ENCODE peak calls at places on chromosomes 1 and 21, in five cellular contexts. One of them, this sample, is unnamed.
A peak's percentile ranks its signal among the peaks of the same experiment; 100 is the strongest.

GRCh38 chr1:229148041-229148671 is 122.8 kb upstream of the RAB4A start:
- DNase-seq in IMR-90: no peak
- DNase-seq in H9: peak; percentile 74
- DNase-seq in H1: peak; percentile 15
- DNase-seq in neuronal stem cell: no peak
- DNase-seq in this sample: peak; percentile 40

GRCh38 chr1:163747855-163748254 is 426.1 kb downstream of the NUF2 start:
- DNase-seq in IMR-90: no peak
- DNase-seq in H9: no peak
- DNase-seq in H1: no peak
- DNase-seq in neuronal stem cell: no peak
- DNase-seq in this sample: no peak

GRCh38 chr1:163115887-163116286 is 46.7 kb downstream of the RGS4 start:
- DNase-seq in IMR-90: no peak
- DNase-seq in H9: no peak
- DNase-seq in H1: no peak
- DNase-seq in neuronal stem cell: no peak
- DNase-seq in this sample: no peak

GRCh38 chr1:78145105-78145580 is 99.4 kb downstream of the GIPC2 start:
- DNase-seq in IMR-90: peak; percentile 82
- DNase-seq in H9: peak; percentile 47
- DNase-seq in H1: no peak
- DNase-seq in neuronal stem cell: peak; percentile 43
- DNase-seq in this sample: peak; percentile 65

GRCh38 chr1:73824065-73824464 is 373.9 kb downstream of the LRRIQ3 start:
- DNase-seq in IMR-90: no peak
- DNase-seq in H9: no peak
- DNase-seq in H1: no peak
- DNase-seq in neuronal stem cell: no peak
- DNase-seq in this sample: no peak

GRCh38 chr1:52127181-52128175 is 14.4 kb upstream of the ZFYVE9 start:
- DNase-seq in IMR-90: peak; percentile 77
- DNase-seq in H9: no peak
- DNase-seq in H1: no peak
- DNase-seq in neuronal stem cell: no peak
- DNase-seq in this sample: peak; percentile 68

GRCh38 chr1:161790587-161791317 is 24.6 kb downstream of the ATF6 start:
- DNase-seq in IMR-90: no peak
- DNase-seq in H9: no peak
- DNase-seq in H1: no peak
- DNase-seq in neuronal stem cell: no peak
- DNase-seq in this sample: no peak

GRCh38 chr1:68322837-68323687 is 90.7 kb upstream of the WLS start:
- DNase-seq in IMR-90: peak; percentile 47
- DNase-seq in H9: no peak
- DNase-seq in H1: no peak
- DNase-seq in neuronal stem cell: no peak
- DNase-seq in this sample: peak; percentile 84

GRCh38 chr21:38675450-38675849 is 130.3 kb upstream of the ETS2 start:
- DNase-seq in IMR-90: no peak
- DNase-seq in H9: no peak
- DNase-seq in H1: no peak
- DNase-seq in neuronal stem cell: no peak
- DNase-seq in this sample: no peak

GRCh38 chr1:181086926-181087325 is 1.6 kb upstream of the IER5 start:
- DNase-seq in IMR-90: peak; percentile 80
- DNase-seq in H9: no peak
- DNase-seq in H1: no peak
- DNase-seq in neuronal stem cell: no peak
- DNase-seq in this sample: no peak

GRCh38 chr1:239987103-239987745 is 104.5 kb upstream of the FMN2 start:
- DNase-seq in IMR-90: peak; percentile 55
- DNase-seq in H9: no peak
- DNase-seq in H1: no peak
- DNase-seq in neuronal stem cell: no peak
- DNase-seq in this sample: peak; percentile 45

GRCh38 chr1:200535605-200536004 is 84.9 kb downstream of the KIF14 start:
- DNase-seq in IMR-90: no peak
- DNase-seq in H9: peak; percentile 49
- DNase-seq in H1: no peak
- DNase-seq in neuronal stem cell: no peak
- DNase-seq in this sample: no peak

GRCh38 chr1:172969611-172970010 is 81.1 kb downstream of the TNFSF18 start:
- DNase-seq in IMR-90: peak; percentile 84
- DNase-seq in H9: no peak
- DNase-seq in H1: no peak
- DNase-seq in neuronal stem cell: no peak
- DNase-seq in this sample: peak; percentile 83

GRCh38 chr1:186754542-186755150 is 74.1 kb upstream of the PLA2G4A start:
- DNase-seq in IMR-90: no peak
- DNase-seq in H9: no peak
- DNase-seq in H1: no peak
- DNase-seq in neuronal stem cell: no peak
- DNase-seq in this sample: peak; percentile 73

GRCh38 chr21:37711294-37711844 is 204.9 kb downstream of the KCNJ6 start:
- DNase-seq in IMR-90: no peak
- DNase-seq in H9: no peak
- DNase-seq in H1: no peak
- DNase-seq in neuronal stem cell: no peak
- DNase-seq in this sample: peak; percentile 66

GRCh38 chr1:5563861-5564577 is 428.2 kb downstream of the NPHP4 start:
- DNase-seq in IMR-90: no peak
- DNase-seq in H9: no peak
- DNase-seq in H1: no peak
- DNase-seq in neuronal stem cell: no peak
- DNase-seq in this sample: no peak

GRCh38 chr21:35102488-35103407 is 53.6 kb upstream of the RUNX1 start:
- DNase-seq in IMR-90: peak; percentile 33
- DNase-seq in H9: no peak
- DNase-seq in H1: no peak
- DNase-seq in neuronal stem cell: no peak
- DNase-seq in this sample: peak; percentile 75

GRCh38 chr1:43885311-43885801 is 48.2 kb upstream of the ARTN start:
- DNase-seq in IMR-90: no peak
- DNase-seq in H9: peak; percentile 85
- DNase-seq in H1: no peak
- DNase-seq in neuronal stem cell: peak; percentile 6
- DNase-seq in this sample: peak; percentile 19

GRCh38 chr1:54245501-54245900 is 45.5 kb downstream of the MRPL37 start:
- DNase-seq in IMR-90: no peak
- DNase-seq in H9: no peak
- DNase-seq in H1: no peak
- DNase-seq in neuronal stem cell: no peak
- DNase-seq in this sample: no peak

GRCh38 chr1:205075642-205076155 is 8.6 kb downstream of the TMEM81 start:
- DNase-seq in IMR-90: no peak
- DNase-seq in H9: no peak
- DNase-seq in H1: no peak
- DNase-seq in neuronal stem cell: no peak
- DNase-seq in this sample: no peak

GRCh38 chr1:227901906-227902640 is 45.7 kb downstream of the WNT9A start:
- DNase-seq in IMR-90: peak; percentile 11
- DNase-seq in H9: no peak
- DNase-seq in H1: no peak
- DNase-seq in neuronal stem cell: no peak
- DNase-seq in this sample: peak; percentile 37

GRCh38 chr1:197042676-197043341 is 24.3 kb downstream of the F13B start:
- DNase-seq in IMR-90: no peak
- DNase-seq in H9: no peak
- DNase-seq in H1: no peak
- DNase-seq in neuronal stem cell: no peak
- DNase-seq in this sample: no peak

GRCh38 chr1:4527819-4528218 is 126.6 kb upstream of the AJAP1 start:
- DNase-seq in IMR-90: no peak
- DNase-seq in H9: no peak
- DNase-seq in H1: no peak
- DNase-seq in neuronal stem cell: no peak
- DNase-seq in this sample: no peak

GRCh38 chr21:46518983-46519583 is 60.4 kb downstream of the DIP2A start:
- DNase-seq in IMR-90: peak; percentile 27
- DNase-seq in H9: no peak
- DNase-seq in H1: no peak
- DNase-seq in neuronal stem cell: no peak
- DNase-seq in this sample: peak; percentile 17

GRCh38 chr1:20093940-20094391 is 24.0 kb downstream of the PLA2G5 start:
- DNase-seq in IMR-90: no peak
- DNase-seq in H9: no peak
- DNase-seq in H1: no peak
- DNase-seq in neuronal stem cell: no peak
- DNase-seq in this sample: no peak

GRCh38 chr1:78281580-78281979 is 209.2 kb upstream of the PTGFR start:
- DNase-seq in IMR-90: no peak
- DNase-seq in H9: no peak
- DNase-seq in H1: no peak
- DNase-seq in neuronal stem cell: no peak
- DNase-seq in this sample: no peak

GRCh38 chr1:150987928-150988327 is 5.8 kb downstream of the ANXA9 start:
- DNase-seq in IMR-90: no peak
- DNase-seq in H9: no peak
- DNase-seq in H1: no peak
- DNase-seq in neuronal stem cell: no peak
- DNase-seq in this sample: no peak

GRCh38 chr1:35717911-35718476 is 690 bp downstream of the C1orf216 start:
- DNase-seq in IMR-90: peak; percentile 63
- DNase-seq in H9: peak; percentile 56
- DNase-seq in H1: no peak
- DNase-seq in neuronal stem cell: no peak
- DNase-seq in this sample: peak; percentile 84
- H3K14ac ChIP-seq in IMR-90: peak overlapping the region; percentile 93
- H3K14ac ChIP-seq in H9: no peak overlapping the region
- H3K14ac ChIP-seq in H1: no peak overlapping the region
- H3K14ac ChIP-seq in neuronal stem cell: peak overlapping the region; percentile 10
- H3K14ac ChIP-seq in this sample: no peak overlapping the region

GRCh38 chr1:94670273-94670672 is 128.7 kb upstream of the F3 start:
- DNase-seq in IMR-90: peak; percentile 34
- DNase-seq in H9: no peak
- DNase-seq in H1: no peak
- DNase-seq in neuronal stem cell: no peak
- DNase-seq in this sample: peak; percentile 34
- H3K14ac ChIP-seq in IMR-90: peak overlapping the region; percentile 98
- H3K14ac ChIP-seq in H9: no peak overlapping the region
- H3K14ac ChIP-seq in H1: no peak overlapping the region
- H3K14ac ChIP-seq in neuronal stem cell: no peak overlapping the region
- H3K14ac ChIP-seq in this sample: no peak overlapping the region

GRCh38 chr1:179025125-179025974 is at the start of gene FAM20B:
- DNase-seq in IMR-90: peak; percentile 88
- DNase-seq in H9: peak; percentile 96
- DNase-seq in H1: peak; percentile 82
- DNase-seq in neuronal stem cell: peak; percentile 89
- DNase-seq in this sample: peak; percentile 93
- H3K14ac ChIP-seq in IMR-90: peak within 1 kb of the TSS; percentile 85
- H3K14ac ChIP-seq in H9: peak within 1 kb of the TSS; percentile 82
- H3K14ac ChIP-seq in H1: no peak within 1 kb of the TSS
- H3K14ac ChIP-seq in neuronal stem cell: no peak within 1 kb of the TSS
- H3K14ac ChIP-seq in this sample: peak within 1 kb of the TSS; percentile 7

GRCh38 chr1:234973426-234974250 is 155.0 kb downstream of the TOMM20 start:
- DNase-seq in IMR-90: no peak
- DNase-seq in H9: no peak
- DNase-seq in H1: no peak
- DNase-seq in neuronal stem cell: no peak
- DNase-seq in this sample: no peak

GRCh38 chr1:234976880-234977680 is 151.6 kb downstream of the TOMM20 start:
- DNase-seq in IMR-90: no peak
- DNase-seq in H9: no peak
- DNase-seq in H1: no peak
- DNase-seq in neuronal stem cell: no peak
- DNase-seq in this sample: no peak

GRCh38 chr1:234977891-234978396 is 150.7 kb downstream of the TOMM20 start:
- DNase-seq in IMR-90: no peak
- DNase-seq in H9: no peak
- DNase-seq in H1: no peak
- DNase-seq in neuronal stem cell: no peak
- DNase-seq in this sample: no peak

GRCh38 chr1:234975941-234976871 is 152.4 kb downstream of the TOMM20 start:
- DNase-seq in IMR-90: no peak
- DNase-seq in H9: no peak
- DNase-seq in H1: no peak
- DNase-seq in neuronal stem cell: no peak
- DNase-seq in this sample: no peak

DNA sequence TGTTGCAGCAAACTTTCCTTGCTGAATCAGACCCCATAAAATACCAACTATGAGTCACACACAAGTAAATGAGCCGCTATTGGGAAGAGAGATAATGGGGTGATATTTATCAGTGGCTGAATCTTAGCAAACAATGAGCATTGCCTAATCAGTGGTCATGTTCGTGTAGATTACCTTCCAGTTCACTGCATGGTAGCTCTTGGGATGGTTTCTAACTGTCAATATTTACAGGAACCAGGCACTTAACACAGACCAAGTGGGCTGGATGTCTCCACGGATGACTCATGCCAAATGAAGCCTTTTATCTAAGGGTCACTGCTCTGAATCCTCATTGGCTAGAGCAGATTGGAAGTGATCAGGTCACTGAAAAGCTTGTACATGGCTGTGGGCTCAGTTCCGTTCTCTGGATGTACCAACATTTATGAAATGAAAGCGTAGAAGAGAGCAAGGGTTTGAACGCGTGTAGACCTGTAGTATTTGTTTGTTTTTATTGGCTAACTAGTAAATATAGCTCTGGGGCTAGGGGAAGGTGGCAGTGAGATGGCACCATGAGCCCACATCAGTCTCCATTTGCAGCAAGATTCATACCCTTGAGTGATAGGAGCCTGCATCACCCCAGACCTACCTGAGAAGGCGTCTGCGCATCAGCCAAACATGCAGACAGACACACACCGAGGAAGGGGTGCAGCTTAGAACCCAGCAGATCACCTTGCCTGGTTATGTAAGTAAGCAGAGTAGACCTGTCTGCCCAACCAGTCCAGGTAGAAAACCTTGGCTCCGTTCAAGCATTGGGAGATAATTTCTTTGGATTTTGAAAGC is 153.3 kb downstream of the TOMM20 start:
- DNase-seq in IMR-90: peak; percentile 95
- DNase-seq in H9: no peak
- DNase-seq in H1: no peak
- DNase-seq in neuronal stem cell: no peak
- DNase-seq in this sample: peak; percentile 100
- H3K14ac ChIP-seq in IMR-90: peak overlapping the region; percentile 77
- H3K14ac ChIP-seq in H9: no peak overlapping the region
- H3K14ac ChIP-seq in H1: no peak overlapping the region
- H3K14ac ChIP-seq in neuronal stem cell: no peak overlapping the region
- H3K14ac ChIP-seq in this sample: peak overlapping the region; percentile 85